ENCODE peak calls at places on chromosomes 13 and 19, in six cellular contexts. Y, O, C, A, R and N are unnamed samples.

GRCh38 chr13:74047925-74048324 is 86.3 kb downstream of the KLF12 start:
- DNase-seq in Y (no peak), O (no peak), C (no peak), A (no peak), R (no peak), N (no peak)

GRCh38 chr19:28737021-28737525 is 475.9 kb downstream of the UQCRFS1 start:
- DNase-seq in Y (no peak), O (peak; percentile 65), C (peak; percentile 15), A (peak; percentile 3), R (peak; percentile 27), N (no peak)

GRCh38 chr13:113641426-113641825 is 16.6 kb downstream of the ATP4B start:
- DNase-seq in Y (no peak), O (no peak), C (no peak), A (no peak), R (no peak), N (no peak)

GRCh38 chr13:36163809-36164308 is 32.7 kb upstream of the DCLK1 start:
- DNase-seq in Y (no peak), O (peak; percentile 21), C (no peak), A (no peak), R (no peak), N (no peak)

GRCh38 chr19:5047251-5047935 is 78.5 kb downstream of the KDM4B start:
- DNase-seq in Y (no peak), O (no peak), C (no peak), A (no peak), R (no peak), N (no peak)

GRCh38 chr19:4414800-4415251 is 12.4 kb downstream of the CHAF1A start:
- DNase-seq in Y (no peak), O (no peak), C (no peak), A (no peak), R (no peak), N (no peak)

GRCh38 chr13:73464758-73465628 is 406.2 kb downstream of the KLF5 start:
- DNase-seq in Y (no peak), O (no peak), C (no peak), A (no peak), R (peak; percentile 50), N (no peak)

GRCh38 chr13:46797468-46798237 is 692 bp upstream of the ESD start:
- DNase-seq in Y (no peak), O (no peak), C (peak; percentile 36), A (no peak), R (peak; percentile 6), N (no peak)

GRCh38 chr13:75760182-75760981 is 124.3 kb downstream of the LMO7 start:
- DNase-seq in Y (no peak), O (no peak), C (peak; percentile 98), A (no peak), R (no peak), N (no peak)

GRCh38 chr13:110211735-110212134 is 95.2 kb downstream of the COL4A1 start:
- DNase-seq in Y (no peak), O (no peak), C (no peak), A (no peak), R (no peak), N (no peak)

GRCh38 chr19:47109541-47110375 is 3.8 kb downstream of the ZC3H4 start:
- DNase-seq in Y (no peak), O (peak; percentile 52), C (no peak), A (no peak), R (peak; percentile 59), N (no peak)

GRCh38 chr13:50323440-50324070 is 308.3 kb downstream of the KCNRG start:
- DNase-seq in Y (no peak), O (no peak), C (no peak), A (no peak), R (no peak), N (no peak)

GRCh38 chr19:16888629-16889371 is at the start of gene F2RL3:
- DNase-seq in Y (no peak), O (peak; percentile 39), C (no peak), A (no peak), R (peak; percentile 81), N (no peak)

GRCh38 chr19:4547303-4548237 is 7.7 kb upstream of the LRG1 start:
- DNase-seq in Y (peak; percentile 40), O (no peak), C (no peak), A (no peak), R (no peak), N (no peak)

DNA sequence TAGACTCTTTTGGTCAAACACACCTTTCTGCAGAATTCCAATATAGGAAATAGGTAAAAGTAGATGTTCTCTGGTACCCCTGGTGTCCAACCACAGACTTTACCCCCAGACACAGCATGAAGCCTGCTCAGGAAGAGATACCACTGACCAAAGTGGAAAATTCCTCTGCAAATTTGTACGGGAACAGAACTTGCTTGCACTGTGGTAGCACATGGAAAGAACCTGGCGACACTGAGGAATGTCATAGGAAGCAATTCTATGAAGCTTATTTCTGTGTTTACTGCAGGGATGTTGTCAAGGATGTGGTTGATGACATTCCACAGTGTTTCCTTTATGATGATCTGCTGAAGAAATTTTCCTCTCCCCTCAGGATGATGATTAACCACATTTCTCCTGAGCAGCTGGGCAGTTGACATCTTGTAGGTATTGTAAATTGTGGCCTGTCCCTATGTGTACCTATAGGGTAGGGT is 48.9 kb upstream of the TNFSF11 start:
- DNase-seq in Y (no peak), O (no peak), C (no peak), A (no peak), R (no peak), N (no peak)
- TF ChIP-seq CREB1 in Y (no peak), O (no peak), C (no peak), A (no peak), R (no peak), N (no peak)

DNA sequence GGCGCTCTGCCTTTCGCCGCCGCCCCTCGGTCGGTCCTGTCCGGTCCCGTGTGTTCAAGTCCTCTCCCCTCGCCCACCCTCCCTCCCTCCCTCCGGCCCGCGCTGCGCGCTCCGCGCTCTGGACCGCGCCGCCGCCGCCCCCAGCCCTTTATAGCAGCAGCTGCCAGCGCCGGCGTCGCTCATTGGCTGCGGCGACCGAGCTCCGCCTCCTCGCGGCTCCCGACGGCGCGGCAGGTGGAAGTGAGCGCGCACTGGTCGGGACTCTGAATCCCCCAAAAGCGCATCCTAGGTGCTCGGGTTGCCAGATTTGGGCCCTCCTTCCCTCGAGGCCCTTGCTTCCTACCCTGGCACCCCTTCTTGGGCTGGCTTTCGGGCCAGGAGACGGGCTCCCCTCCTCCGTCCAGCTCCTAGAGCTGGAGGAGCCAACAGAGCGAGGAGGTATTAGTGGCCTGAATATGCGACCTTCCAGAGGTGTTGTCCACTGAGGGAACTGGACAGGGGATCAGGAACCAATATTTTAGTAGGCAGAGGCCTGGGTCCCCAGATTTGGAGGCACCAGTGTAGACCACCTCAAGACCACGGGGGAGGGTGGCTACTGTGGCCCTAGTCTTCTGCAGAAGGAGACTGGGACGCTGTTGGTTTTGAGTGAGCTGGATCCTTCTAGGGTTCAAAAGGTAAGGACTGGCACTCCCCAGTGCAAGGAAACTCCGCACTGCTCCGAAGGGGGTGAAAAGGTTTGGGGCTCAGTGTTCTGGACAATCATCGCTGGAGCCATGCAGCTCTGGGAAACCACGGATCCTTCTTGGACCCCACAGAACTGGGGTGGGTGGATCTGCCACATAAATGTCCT is at the start of gene ELAVL3:
- DNase-seq in Y (peak; percentile 69), O (peak; percentile 76), C (no peak), A (no peak), R (no peak), N (peak; percentile 76)
- TF ChIP-seq CREB1 in Y (no peak), O (no peak), C (no peak), A (no peak), R (no peak), N (no peak)

GRCh38 chr13:106357198-106357597 is 178.3 kb downstream of the EFNB2 start:
- DNase-seq in Y (no peak), O (no peak), C (no peak), A (no peak), R (no peak), N (no peak)
- TF ChIP-seq CREB1 in Y (no peak), O (no peak), C (no peak), A (no peak), R (no peak), N (no peak)

GRCh38 chr19:49097453-49098288 is 12.4 kb downstream of the SNRNP70 start:
- DNase-seq in Y (peak; percentile 82), O (peak; percentile 85), C (peak; percentile 55), A (no peak), R (peak; percentile 76), N (peak; percentile 66)
- TF ChIP-seq CREB1 in Y (no peak), O (no peak), C (no peak), A (no peak), R (no peak), N (peak; percentile 22)

GRCh38 chr13:95607363-95607762 is 37.1 kb downstream of the DZIP1 start:
- DNase-seq in Y (no peak), O (no peak), C (no peak), A (no peak), R (no peak), N (no peak)

GRCh38 chr13:95603887-95604533 is 40.5 kb downstream of the DZIP1 start:
- DNase-seq in Y (no peak), O (no peak), C (peak; percentile 70), A (no peak), R (no peak), N (no peak)

GRCh38 chr13:95608640-95609280 is 35.7 kb downstream of the DZIP1 start:
- DNase-seq in Y (no peak), O (no peak), C (no peak), A (no peak), R (no peak), N (no peak)

GRCh38 chr13:95604534-95604915 is 40.0 kb downstream of the DZIP1 start:
- DNase-seq in Y (no peak), O (no peak), C (no peak), A (no peak), R (no peak), N (no peak)

DNA sequence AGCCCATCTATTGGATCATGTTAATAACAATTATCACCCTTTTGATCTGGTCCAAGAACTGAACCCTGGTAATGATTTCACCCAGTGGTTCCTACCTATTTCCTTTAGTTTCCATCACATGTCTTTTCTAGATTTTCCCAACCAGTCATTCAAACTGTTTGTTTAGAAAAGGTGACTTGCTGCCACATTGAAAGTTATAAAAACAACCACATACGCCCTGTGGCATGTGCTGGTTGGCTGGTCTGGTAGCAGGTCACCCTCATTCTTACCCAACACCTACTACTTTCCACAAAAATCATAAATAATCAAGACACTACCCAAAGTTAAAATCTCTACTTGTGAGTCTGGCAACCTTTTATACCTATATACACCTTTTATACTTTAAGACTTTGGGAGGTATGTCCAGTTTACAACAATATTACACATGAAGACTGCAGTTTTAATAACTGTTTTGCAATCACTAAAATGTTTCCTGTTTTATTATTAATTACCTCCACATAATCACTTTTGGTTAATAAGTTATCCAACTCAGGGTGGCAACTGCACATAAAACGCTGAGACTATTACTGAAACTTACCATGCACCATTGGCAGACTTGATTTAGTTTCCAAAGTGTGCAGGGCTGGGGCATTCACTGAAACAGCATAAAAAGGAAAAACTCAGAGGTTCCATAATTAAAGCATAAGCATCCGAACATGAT is 38.9 kb downstream of the DZIP1 start:
- DNase-seq in Y (no peak), O (no peak), C (no peak), A (no peak), R (no peak), N (no peak)
- TF ChIP-seq CREB1 in Y (no peak), O (no peak), C (no peak), A (no peak), R (no peak), N (no peak)

GRCh38 chr13:26929971-26930730 is 169.6 kb upstream of the GPR12 start:
- DNase-seq in Y (peak; percentile 89), O (peak; percentile 92), C (peak; percentile 39), A (no peak), R (peak; percentile 71), N (peak; percentile 56)
- TF ChIP-seq CREB1 in Y (no peak), O (peak; percentile 86), C (no peak), A (no peak), R (no peak), N (peak; percentile 89)

GRCh38 chr13:29594310-29594709 is 1.2 kb downstream of the SLC7A1 start:
- DNase-seq in Y (no peak), O (peak; percentile 51), C (peak; percentile 81), A (peak; percentile 21), R (peak; percentile 25), N (no peak)
- TF ChIP-seq CREB1 in Y (no peak), O (no peak), C (peak; percentile 76), A (peak; percentile 15), R (no peak), N (no peak)